ENCODE peak calls at places on chromosomes 11 and 22, in ten cellular contexts. C is adrenal gland, Q is cardiac fibroblast, O is IMR-90, P is GM23338, H is choroid plexus epithelial cell, U is colonic mucosa, Z is WTC11, F is endothelial cell, N is prostate gland. Y is an unnamed sample.

GRCh38 chr11:128026596-128026995 is 560.8 kb downstream of the ETS1 start:
- DNase-seq in C (peak), Q (peak), O (peak), P (no peak), H (peak), U (no peak), Z (no peak), F (no peak), N (no peak), Y (no peak)

GRCh38 chr11:9568161-9568853 is 5.2 kb upstream of the WEE1 start:
- DNase-seq in C (no peak), Q (peak), O (peak), P (no peak), H (peak), U (no peak), Z (no peak), F (no peak), N (no peak), Y (no peak)

GRCh38 chr11:1744137-1744878 is 6.1 kb downstream of the IFITM10 start:
- DNase-seq in C (peak), Q (no peak), O (no peak), P (no peak), H (no peak), U (no peak), Z (no peak), F (no peak), N (no peak), Y (no peak)

GRCh38 chr11:3153291-3153861 is 11.7 kb downstream of the OSBPL5 start:
- DNase-seq in C (no peak), Q (peak), O (peak), P (no peak), H (peak), U (no peak), Z (no peak), F (no peak), N (no peak), Y (peak)

GRCh38 chr11:48210052-48210451 is 6.6 kb upstream of the OR4B1 start:
- DNase-seq in C (no peak), Q (no peak), O (peak), P (peak), H (peak), U (no peak), Z (no peak), F (no peak), N (no peak), Y (no peak)

GRCh38 chr22:43643362-43643761 is 168.7 kb downstream of the EFCAB6 start:
- DNase-seq in C (no peak), Q (no peak), O (no peak), P (no peak), H (no peak), U (no peak), Z (no peak), F (no peak), N (no peak), Y (no peak)

GRCh38 chr11:54832676-54833075 is 126.0 kb downstream of the OR4A5 start:
- DNase-seq in C (no peak), Q (no peak), O (no peak), P (no peak), H (no peak), U (no peak), Z (no peak), F (no peak), N (no peak), Y (no peak)

GRCh38 chr22:29773233-29773632 is 6.1 kb downstream of the UQCR10 start:
- DNase-seq in C (peak), Q (no peak), O (peak), P (no peak), H (peak), U (no peak), Z (no peak), F (no peak), N (no peak), Y (no peak)

GRCh38 chr22:19085233-19086043 is 36.8 kb downstream of the DGCR2 start:
- DNase-seq in C (no peak), Q (peak), O (peak), P (peak), H (peak), U (no peak), Z (no peak), F (peak), N (no peak), Y (peak)

GRCh38 chr11:100637706-100638105 is 49.4 kb upstream of the ARHGAP42 start:
- DNase-seq in C (no peak), Q (peak), O (no peak), P (no peak), H (peak), U (no peak), Z (no peak), F (no peak), N (no peak), Y (no peak)

GRCh38 chr11:12800032-12800671 is 125.9 kb downstream of the TEAD1 start:
- DNase-seq in C (no peak), Q (peak), O (peak), P (peak), H (peak), U (peak), Z (no peak), F (no peak), N (peak), Y (no peak)

GRCh38 chr11:70448983-70449567 is 50.7 kb downstream of the CTTN start:
- DNase-seq in C (no peak), Q (no peak), O (no peak), P (peak), H (no peak), U (no peak), Z (peak), F (no peak), N (no peak), Y (no peak)
- TF ChIP-seq CTCF in C (peak), Q (peak), O (peak), P (peak), H (peak), U (no peak), Z (peak), F (peak), N (peak), Y (peak)

GRCh38 chr11:134244593-134244992 is 8.6 kb downstream of the THYN1 start:
- DNase-seq in C (no peak), Q (peak), O (peak), P (peak), H (peak), U (no peak), Z (no peak), F (peak), N (no peak), Y (no peak)
- TF ChIP-seq CTCF in C (peak), Q (peak), O (peak), P (peak), H (peak), U (peak), Z (no peak), F (peak), N (peak), Y (peak)

GRCh38 chr11:5103066-5103465 is 33.7 kb downstream of the OR52E1 start:
- DNase-seq in C (no peak), Q (no peak), O (no peak), P (no peak), H (no peak), U (no peak), Z (no peak), F (no peak), N (no peak), Y (no peak)

GRCh38 chr11:5107285-5107684 is 30.9 kb downstream of the OR52A5 start:
- DNase-seq in C (no peak), Q (no peak), O (no peak), P (peak), H (no peak), U (no peak), Z (no peak), F (no peak), N (no peak), Y (no peak)

DNA sequence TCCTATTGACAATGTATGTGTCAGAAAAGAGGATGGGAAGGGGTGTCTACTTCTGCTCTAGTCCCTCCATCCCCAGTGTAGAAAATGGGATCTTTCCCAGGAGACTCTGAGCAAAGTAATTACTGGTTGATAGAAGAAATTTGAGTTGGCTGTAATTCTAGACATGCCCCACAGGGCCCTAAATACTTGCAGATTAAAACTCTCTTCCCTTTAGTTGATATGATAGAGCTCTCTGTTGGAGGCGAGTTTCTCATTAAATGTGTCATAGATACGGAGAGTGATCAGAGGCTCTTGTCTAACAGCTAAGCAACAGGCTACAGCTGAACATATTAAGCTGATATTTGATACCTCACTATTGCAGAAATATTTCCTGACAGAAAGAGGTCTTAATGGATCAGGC is 32.9 kb downstream of the OR52E1 start:
- DNase-seq in C (no peak), Q (no peak), O (no peak), P (peak), H (no peak), U (no peak), Z (no peak), F (no peak), N (no peak), Y (no peak)
- TF ChIP-seq CTCF in C (no peak), Q (no peak), O (no peak), P (no peak), H (no peak), U (no peak), Z (no peak), F (no peak), N (no peak), Y (no peak)

GRCh38 chr11:66915046-66915832 is 42.9 kb downstream of the PC start:
- DNase-seq in C (no peak), Q (no peak), O (no peak), P (peak), H (peak), U (no peak), Z (no peak), F (no peak), N (no peak), Y (no peak)
- TF ChIP-seq CTCF in C (no peak), Q (no peak), O (no peak), P (peak), H (peak), U (no peak), Z (no peak), F (no peak), N (no peak), Y (no peak)

DNA sequence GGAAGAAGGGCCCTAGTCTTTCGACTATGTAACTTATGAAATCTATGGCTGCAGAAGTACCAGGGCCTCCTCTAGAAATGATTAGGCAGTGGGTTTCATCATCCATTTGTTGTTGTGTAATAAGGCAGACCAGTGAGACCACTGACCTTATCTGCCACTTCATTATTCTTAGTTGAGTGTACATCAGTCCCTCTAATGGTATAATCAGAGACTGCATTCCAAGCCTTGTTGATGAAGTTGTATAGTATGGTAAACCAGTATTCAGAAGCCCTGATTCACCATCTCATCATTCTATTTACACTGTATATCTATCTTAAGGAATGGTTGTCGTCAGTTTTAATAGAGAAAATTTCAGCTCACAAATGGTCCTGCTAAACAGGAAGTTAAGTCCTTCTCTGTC is 32.2 kb upstream of the GRIA4 start:
- DNase-seq in C (no peak), Q (peak), O (peak), P (no peak), H (peak), U (no peak), Z (no peak), F (no peak), N (no peak), Y (no peak)
- TF ChIP-seq CTCF in C (no peak), Q (peak), O (peak), P (peak), H (peak), U (no peak), Z (no peak), F (peak), N (no peak), Y (no peak)